ENCODE peak calls at places on chromosomes 2 and 18, in five cellular contexts. E, O, N, B and U are unnamed samples.

GRCh38 chr2:136106505-136106904 is 11.4 kb downstream of the CXCR4 start:
- DNase-seq in E (no peak), O (no peak), N (no peak), B (no peak), U (no peak)

GRCh38 chr18:76354348-76354747 is 140.7 kb downstream of the ZNF516 start:
- DNase-seq in E (no peak), O (no peak), N (no peak), B (no peak), U (no peak)

GRCh38 chr2:110166246-110166645 is 38.6 kb downstream of the NPHP1 start:
- DNase-seq in E (no peak), O (no peak), N (no peak), B (no peak), U (no peak)

GRCh38 chr2:149428783-149429182 is 98.4 kb downstream of the LYPD6 start:
- DNase-seq in E (no peak), O (no peak), N (no peak), B (no peak), U (peak; percentile 24)

GRCh38 chr18:58280159-58280540 is 236.1 kb downstream of the NEDD4L start:
- DNase-seq in E (no peak), O (no peak), N (no peak), B (no peak), U (no peak)

GRCh38 chr18:59308201-59309014 is 10.0 kb downstream of the CPLX4 start:
- DNase-seq in E (peak; percentile 81), O (peak; percentile 86), N (peak; percentile 4), B (peak; percentile 77), U (peak; percentile 53)

GRCh38 chr2:29336334-29336733 is 221.1 kb downstream of the CLIP4 start:
- DNase-seq in E (no peak), O (no peak), N (no peak), B (no peak), U (no peak)

GRCh38 chr2:21372654-21373053 is 248.9 kb downstream of the TDRD15 start:
- DNase-seq in E (no peak), O (no peak), N (no peak), B (no peak), U (peak; percentile 26)

GRCh38 chr18:470661-471501 is 29.6 kb downstream of the COLEC12 start:
- DNase-seq in E (no peak), O (no peak), N (no peak), B (no peak), U (no peak)

GRCh38 chr2:240561325-240561971 is 1.3 kb downstream of the DUSP28 start:
- DNase-seq in E (no peak), O (no peak), N (no peak), B (no peak), U (peak; percentile 75)
- H3K4me3 ChIP-seq in E (peak overlapping the region; percentile 81), O (peak overlapping the region; percentile 69), N (peak overlapping the region; percentile 64), B (peak overlapping the region; percentile 93), U (peak overlapping the region; percentile 90)

GRCh38 chr2:238261718-238262375 is 22.0 kb upstream of the HES6 start:
- DNase-seq in E (no peak), O (no peak), N (no peak), B (no peak), U (no peak)

GRCh38 chr2:238256594-238257104 is 16.8 kb upstream of the HES6 start:
- DNase-seq in E (peak; percentile 92), O (peak; percentile 88), N (peak; percentile 23), B (no peak), U (peak; percentile 87)

GRCh38 chr2:238260879-238261278 is 21.0 kb upstream of the HES6 start:
- DNase-seq in E (no peak), O (no peak), N (no peak), B (no peak), U (no peak)

GRCh38 chr2:238257786-238258700 is 18.2 kb upstream of the HES6 start:
- DNase-seq in E (no peak), O (peak; percentile 37), N (no peak), B (no peak), U (no peak)

DNA sequence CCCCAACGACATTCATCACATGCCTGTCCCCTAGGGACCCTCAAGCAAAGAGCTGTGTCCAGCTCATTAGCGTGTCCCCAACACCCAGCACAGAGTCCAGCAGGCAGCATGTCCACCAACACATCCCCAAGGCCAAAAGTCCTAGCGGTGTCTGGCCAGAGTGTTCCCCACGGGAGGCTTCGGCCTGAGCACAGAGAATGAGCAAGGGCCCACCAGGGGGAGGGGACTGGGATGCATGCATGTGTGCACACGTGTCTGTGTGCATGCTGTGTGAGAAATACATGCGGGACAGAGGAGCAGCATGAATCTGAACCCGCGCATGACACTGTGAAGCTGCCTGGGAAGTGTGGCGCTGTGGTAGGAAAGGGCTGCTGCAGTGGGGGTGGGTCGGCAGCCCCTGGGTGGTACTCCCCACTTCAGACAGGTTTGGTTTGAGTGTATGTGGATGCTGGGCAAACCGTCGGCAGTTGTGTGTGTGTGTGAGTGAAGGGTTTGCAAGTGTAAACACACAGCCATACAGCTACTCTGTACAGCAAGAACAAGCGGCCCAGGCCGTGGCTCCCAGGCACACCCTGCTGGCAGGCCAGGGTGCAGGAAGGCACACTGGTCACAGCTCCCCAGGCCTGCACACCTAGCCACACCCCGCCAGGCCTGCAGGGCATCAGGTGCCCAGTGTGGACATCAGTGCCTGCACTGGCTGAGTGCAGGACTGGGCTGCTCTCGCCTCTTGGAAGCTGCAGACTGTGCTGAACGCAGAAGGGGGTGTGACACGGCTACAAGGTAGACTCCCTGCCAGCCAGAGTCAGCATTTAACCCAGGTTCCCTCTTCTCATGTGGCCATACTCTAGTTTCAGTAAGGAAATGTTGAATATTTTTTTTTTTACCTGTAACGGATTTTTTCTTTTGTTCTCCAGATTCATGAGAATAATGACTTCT is 19.5 kb upstream of the HES6 start:
- DNase-seq in E (peak; percentile 60), O (no peak), N (no peak), B (no peak), U (no peak)
- TF ChIP-seq CTCF in E (peak; percentile 25), O (no peak), N (peak; percentile 26), B (no peak), U (peak; percentile 10)

GRCh38 chr18:48922801-48923730 is 27.7 kb downstream of the SMAD7 start:
- DNase-seq in E (peak; percentile 58), O (peak; percentile 84), N (no peak), B (peak; percentile 89), U (peak; percentile 32)
- H3K4me3 ChIP-seq in E (peak overlapping the region; percentile 31), O (peak overlapping the region; percentile 24), N (peak overlapping the region; percentile 37), B (peak overlapping the region; percentile 44), U (no peak overlapping the region)

DNA sequence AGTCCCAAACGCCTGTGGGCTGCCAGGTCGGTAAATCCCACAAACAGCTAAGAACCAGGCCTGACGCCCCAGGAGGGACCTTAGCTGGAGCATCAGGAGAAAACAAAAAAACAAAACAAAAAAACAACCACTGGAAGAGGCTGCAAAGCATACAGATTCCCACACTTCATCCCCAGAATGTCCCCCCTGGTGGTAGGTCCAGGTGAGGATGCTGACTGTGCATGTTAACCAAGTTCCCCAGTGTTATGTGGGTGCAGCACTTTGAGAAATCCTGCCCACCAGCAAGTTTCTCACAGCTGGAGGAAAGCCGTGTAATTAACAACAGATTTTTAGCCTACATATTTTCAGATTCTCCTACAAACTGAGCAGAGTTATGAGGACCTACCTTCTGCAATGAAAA is 15.1 kb downstream of the ST3GAL5 start:
- DNase-seq in E (no peak), O (no peak), N (no peak), B (no peak), U (no peak)
- TF ChIP-seq CTCF in E (no peak), O (peak; percentile 22), N (peak; percentile 28), B (no peak), U (peak; percentile 37)